ENCODE peak calls at places on chromosomes 7 and 10, in eight cellular contexts. N is LHCN-M2; L is effector CD4-positive, alpha-beta T cell; J is NCI-H1105 treated with DMSO at 0.1 percent for 48 hours; H is GM23248; X is memory B cell; U is iPS-NIHi11; A is NCI-H2081 treated with DMSO at 0.1 percent for 48 hours. I is an unnamed sample.

GRCh38 chr7:82443044-82443800 is at the start of gene CACNA2D1:
- DNase-seq in U (peak), X (no peak), J (peak), H (peak), L (no peak), N (peak), A (no peak), I (no peak)

GRCh38 chr7:138979226-138979979 is 1.8 kb downstream of the KIAA1549 start:
- DNase-seq in L (no peak), J (no peak), U (no peak), H (peak), N (peak), X (no peak), A (no peak), I (no peak)

GRCh38 chr7:99000196-99000903 is 122.0 kb downstream of the TRRAP start:
- DNase-seq in A (no peak), X (no peak), H (no peak), J (no peak), U (no peak), L (no peak), N (no peak), I (no peak)

GRCh38 chr10:118694848-118695247 is 59.9 kb downstream of the CACUL1 start:
- DNase-seq in A (no peak), U (no peak), H (peak), L (no peak), J (no peak), N (peak), X (no peak), I (no peak)

GRCh38 chr10:112981553-112981952 is 31.5 kb downstream of the TCF7L2 start:
- DNase-seq in L (no peak), U (no peak), X (no peak), J (no peak), N (no peak), A (no peak), H (no peak), I (no peak)

GRCh38 chr10:72116372-72116771 is 28.0 kb upstream of the SPOCK2 start:
- DNase-seq in U (no peak), L (no peak), H (no peak), N (no peak), A (no peak), J (no peak), X (no peak), I (no peak)

GRCh38 chr7:74222851-74223710 is 13.3 kb downstream of the LAT2 start:
- DNase-seq in X (no peak), J (peak), H (no peak), A (no peak), N (no peak), U (no peak), L (no peak), I (peak)

GRCh38 chr7:371779-372545 is 82.0 kb downstream of the FOXL3 start:
- DNase-seq in H (peak), J (no peak), N (no peak), U (peak), X (no peak), A (no peak), L (no peak), I (peak)

GRCh38 chr7:99380823-99381663 is 6.5 kb downstream of the ARPC1B start:
- DNase-seq in X (peak), U (no peak), J (no peak), A (no peak), N (no peak), H (peak), L (peak), I (peak)

GRCh38 chr10:86411281-86411841 is 44.8 kb upstream of the GRID1 start:
- DNase-seq in U (no peak), X (no peak), H (peak), A (no peak), L (no peak), N (no peak), J (no peak), I (no peak)

GRCh38 chr7:133904766-133905165 is 222.4 kb upstream of the LRGUK start:
- DNase-seq in N (no peak), L (no peak), J (peak), U (no peak), X (no peak), A (no peak), H (no peak), I (no peak)

GRCh38 chr10:50641636-50642035 is 17.9 kb upstream of the SGMS1 start:
- DNase-seq in U (no peak), H (peak), J (no peak), N (peak), L (no peak), X (no peak), A (no peak), I (no peak)

GRCh38 chr7:156496491-156497264 is 143.9 kb upstream of the RNF32 start:
- DNase-seq in H (no peak), N (no peak), L (no peak), X (no peak), A (no peak), U (no peak), J (peak), I (no peak)

GRCh38 chr7:150979706-150980390 is 1.7 kb upstream of the KCNH2 start:
- DNase-seq in N (peak), L (no peak), H (no peak), X (no peak), U (no peak), J (no peak), A (no peak), I (peak)

GRCh38 chr10:47013469-47014169 is 102.4 kb downstream of the PTPN20 start:
- DNase-seq in N (no peak), H (peak), L (no peak), U (no peak), A (no peak), J (no peak), X (no peak), I (no peak)

GRCh38 chr10:548212-548897 is 141.1 kb downstream of the DIP2C start:
- DNase-seq in X (no peak), J (no peak), U (no peak), L (no peak), N (no peak), H (no peak), A (no peak), I (no peak)

GRCh38 chr10:89706011-89706410 is 4.6 kb downstream of the KIF20B start:
- DNase-seq in X (no peak), J (no peak), H (peak), N (peak), L (no peak), U (no peak), A (no peak), I (no peak)

GRCh38 chr7:44277851-44278250 is 47.5 kb downstream of the CAMK2B start:
- DNase-seq in U (no peak), N (peak), H (peak), L (no peak), A (no peak), X (no peak), J (no peak), I (peak)

GRCh38 chr7:11818281-11818680 is 13.7 kb downstream of the THSD7A start:
- DNase-seq in U (no peak), L (no peak), A (no peak), H (no peak), J (no peak), X (no peak), N (no peak), I (no peak)

GRCh38 chr7:133676805-133677370 is 424.0 kb downstream of the EXOC4 start:
- DNase-seq in H (peak), U (no peak), L (no peak), A (no peak), J (no peak), N (peak), X (no peak), I (no peak)

GRCh38 chr10:29774475-29774874 is 139.7 kb upstream of the SVIL start:
- DNase-seq in A (no peak), J (no peak), X (no peak), U (no peak), N (no peak), H (no peak), L (no peak), I (no peak)

GRCh38 chr7:29996321-29996720 is 6.7 kb upstream of the SCRN1 start:
- DNase-seq in J (no peak), U (no peak), N (no peak), X (no peak), L (no peak), H (no peak), A (no peak), I (no peak)

GRCh38 chr10:132306951-132307751 is 599 bp downstream of the STK32C start:
- DNase-seq in X (peak), H (peak), U (peak), J (peak), A (no peak), L (peak), N (no peak), I (no peak)

GRCh38 chr10:58264780-58265179 is 2.9 kb downstream of the IPMK start:
- DNase-seq in J (peak), X (no peak), U (no peak), H (no peak), L (no peak), A (peak), N (no peak), I (no peak)

GRCh38 chr10:5564537-5565204 is 39.9 kb downstream of the CALML3 start:
- DNase-seq in A (no peak), J (no peak), L (no peak), U (no peak), H (no peak), N (no peak), X (no peak), I (no peak)

GRCh38 chr7:27173412-27174076 is 576 bp downstream of the HOXA10 start:
- DNase-seq in N (peak), X (peak), H (peak), J (peak), U (peak), A (no peak), L (no peak), I (peak)

GRCh38 chr10:4772202-4772570 is 53.8 kb upstream of the AKR1E2 start:
- DNase-seq in X (no peak), L (no peak), U (no peak), A (no peak), H (peak), J (no peak), N (no peak), I (no peak)

GRCh38 chr7:39587393-39587792 is 21.2 kb downstream of the YAE1 start:
- DNase-seq in U (no peak), A (no peak), X (no peak), L (no peak), N (peak), H (peak), J (no peak), I (no peak)

GRCh38 chr10:102812213-102812876 is 24.9 kb downstream of the CYP17A1 start:
- DNase-seq in L (no peak), J (no peak), A (no peak), N (no peak), X (no peak), H (no peak), U (no peak), I (no peak)

GRCh38 chr10:49058341-49059255 is 56.7 kb downstream of the VSTM4 start:
- DNase-seq in L (no peak), A (no peak), H (peak), U (no peak), N (no peak), X (no peak), J (no peak), I (no peak)

GRCh38 chr7:54477083-54477482 is 65.1 kb upstream of the VSTM2A start:
- DNase-seq in U (no peak), N (no peak), L (no peak), A (no peak), H (no peak), J (no peak), X (no peak), I (no peak)

GRCh38 chr10:33521062-33521461 is 186.6 kb upstream of the NRP1 start:
- DNase-seq in X (no peak), N (no peak), A (no peak), H (peak), J (no peak), L (no peak), U (no peak), I (no peak)

GRCh38 chr7:30564243-30564892 is 30.3 kb upstream of the GARS1 start:
- DNase-seq in H (peak), X (peak), U (peak), J (peak), N (peak), L (peak), A (peak), I (peak)

GRCh38 chr10:49176310-49177268 is 11.6 kb downstream of the TMEM273 start:
- DNase-seq in U (no peak), N (no peak), L (no peak), A (no peak), J (no peak), X (no peak), H (no peak), I (no peak)

GRCh38 chr7:121563177-121563576 is 167.1 kb upstream of the FAM3C start:
- DNase-seq in N (no peak), A (no peak), J (no peak), U (peak), L (no peak), X (no peak), H (peak), I (no peak)

GRCh38 chr7:81415181-81415580 is 354.7 kb downstream of the HGF start:
- DNase-seq in A (no peak), H (peak), J (no peak), U (no peak), X (no peak), L (no peak), N (peak), I (no peak)

I was measured in Right ventricle myocardium inferior.